ENCODE peak calls at places on chromosomes 1 and 21, in six cellular contexts. W, J, D, O, Z and K are unnamed samples.

GRCh38 chr1:206590025-206590834 is 22.0 kb downstream of the EIF2D start:
- DNase-seq in Z (no peak), J (no peak), W (peak), O (no peak), D (peak), K (peak)

GRCh38 chr1:28197682-28198415 is 21.4 kb upstream of the PTAFR start:
- DNase-seq in W (no peak), D (no peak), J (no peak), O (no peak), Z (no peak), K (no peak)

GRCh38 chr1:114002492-114003290 is 23.4 kb downstream of the OLFML3 start:
- DNase-seq in Z (no peak), J (no peak), D (no peak), W (peak), O (no peak), K (no peak)

GRCh38 chr1:38088366-38088765 is 41.8 kb upstream of the POU3F1 start:
- DNase-seq in W (no peak), J (no peak), D (no peak), O (peak), Z (no peak), K (no peak)

GRCh38 chr1:200795151-200795550 is 56.5 kb downstream of the CAMSAP2 start:
- DNase-seq in D (no peak), Z (no peak), O (no peak), W (peak), J (no peak), K (peak)

GRCh38 chr1:29515188-29515955 is 279.1 kb downstream of the PTPRU start:
- DNase-seq in J (no peak), D (no peak), Z (no peak), O (peak), W (no peak), K (no peak)

GRCh38 chr1:155326020-155326526 is 5.4 kb downstream of the RUSC1 start:
- DNase-seq in J (no peak), D (no peak), Z (no peak), O (no peak), W (no peak), K (no peak)

GRCh38 chr21:46161180-46161799 is 5.9 kb upstream of the FTCD start:
- DNase-seq in W (no peak), J (no peak), Z (no peak), D (no peak), O (no peak), K (no peak)

GRCh38 chr1:50969611-50970507 is at the start of gene CDKN2C:
- DNase-seq in O (peak), Z (peak), W (peak), D (peak), J (peak), K (peak)

GRCh38 chr1:45325816-45326506 is 734 bp upstream of the HPDL start:
- DNase-seq in W (peak), D (peak), Z (no peak), O (peak), J (no peak), K (no peak)

GRCh38 chr1:4657920-4658585 is 3.6 kb downstream of the AJAP1 start:
- DNase-seq in W (no peak), Z (no peak), J (no peak), D (no peak), O (no peak), K (no peak)

GRCh38 chr1:21705303-21705980 is 36.3 kb upstream of the RAP1GAP start:
- DNase-seq in Z (peak), J (no peak), O (peak), W (no peak), D (no peak), K (no peak)

GRCh38 chr1:175269151-175269550 is 76.6 kb upstream of the KIAA0040 start:
- DNase-seq in Z (no peak), D (no peak), J (no peak), W (no peak), O (no peak), K (no peak)

GRCh38 chr1:159980786-159981185 is 26.7 kb upstream of the SLAMF9 start:
- DNase-seq in W (no peak), Z (no peak), O (no peak), J (no peak), D (no peak), K (no peak)

GRCh38 chr1:73359001-73359400 is 839.0 kb downstream of the LRRIQ3 start:
- DNase-seq in O (peak), D (no peak), W (no peak), Z (no peak), J (no peak), K (no peak)

GRCh38 chr1:61869691-61870109 is 127.4 kb downstream of the PATJ start:
- DNase-seq in J (no peak), W (no peak), Z (no peak), D (no peak), O (no peak), K (no peak)

GRCh38 chr1:227887697-227888403 is 59.9 kb downstream of the WNT9A start:
- DNase-seq in Z (no peak), J (no peak), D (no peak), W (peak), O (no peak), K (no peak)

GRCh38 chr21:45985471-45986315 is 4.1 kb downstream of the COL6A1 start:
- DNase-seq in Z (no peak), W (no peak), J (no peak), D (no peak), O (no peak), K (no peak)

GRCh38 chr1:44655609-44656008 is 18.7 kb downstream of the TMEM53 start:
- DNase-seq in Z (peak), J (no peak), D (peak), O (peak), W (peak), K (no peak)

GRCh38 chr21:34043333-34043732 is 30.0 kb upstream of the MRPS6 start:
- DNase-seq in O (no peak), Z (no peak), D (no peak), J (no peak), W (no peak), K (peak)

GRCh38 chr1:183194527-183195145 is 8.6 kb downstream of the LAMC2 start:
- DNase-seq in O (no peak), W (no peak), J (no peak), D (peak), Z (no peak), K (no peak)

GRCh38 chr1:37152491-37152890 is 118.2 kb upstream of the GRIK3 start:
- DNase-seq in D (no peak), W (no peak), J (no peak), O (no peak), Z (no peak), K (no peak)

GRCh38 chr21:26844258-26845065 is 747 bp downstream of the ADAMTS1 start:
- DNase-seq in W (peak), J (no peak), Z (peak), O (peak), D (no peak), K (peak)

GRCh38 chr21:44436111-44436611 is 19.1 kb upstream of the LRRC3 start:
- DNase-seq in Z (no peak), O (no peak), W (no peak), J (no peak), D (no peak), K (no peak)

GRCh38 chr1:228312091-228312764 is 94.4 kb downstream of the TRIM11 start:
- DNase-seq in J (no peak), O (no peak), D (no peak), Z (no peak), W (no peak), K (no peak)